ENCODE peak calls at places on chromosomes 3 and 15, in six cellular contexts. A is neural crest cell, Z is activated gamma-delta T cell treated with Interleukin-2 at 50 U/mL for 16 hours, Q is pancreas, M is Peyer's patch, U is T follicular helper cell. H is an unnamed sample.
A peak's percentile ranks its signal among the peaks of the same experiment; 100 is the strongest.

GRCh38 chr15:44468713-44469385 is 41.4 kb downstream of the CTDSPL2 start:
- DNase-seq in Z (no peak), M (no peak), A (no peak), U (no peak), Q (no peak), H (no peak)

GRCh38 chr3:55805169-55805568 is 318.1 kb upstream of the WNT5A start:
- DNase-seq in U (no peak), A (no peak), Z (no peak), Q (no peak), M (no peak), H (no peak)

GRCh38 chr3:194908432-194908966 is 222.8 kb downstream of the FAM43A start:
- DNase-seq in M (no peak), A (no peak), U (no peak), Q (no peak), Z (no peak), H (no peak)

GRCh38 chr3:146125946-146126345 is 35.0 kb downstream of the PLOD2 start:
- DNase-seq in M (no peak), U (no peak), A (no peak), Q (no peak), Z (no peak), H (no peak)

GRCh38 chr3:53166206-53166605 is 5.2 kb downstream of the PRKCD start:
- DNase-seq in M (no peak), Z (no peak), Q (no peak), A (no peak), U (no peak), H (no peak)

GRCh38 chr3:15205934-15206661 is at the start of gene CAPN7:
- DNase-seq in Z (peak; percentile 93), U (peak; percentile 89), Q (peak; percentile 97), M (peak; percentile 96), A (peak; percentile 86), H (peak; percentile 97)

GRCh38 chr3:113079532-113079931 is 88.7 kb downstream of the GTPBP8 start:
- DNase-seq in U (no peak), Q (no peak), M (no peak), Z (no peak), A (no peak), H (no peak)

GRCh38 chr15:90819850-90820249 is 48.5 kb upstream of the FURIN start:
- DNase-seq in U (no peak), M (no peak), Z (no peak), Q (peak; percentile 38), A (no peak), H (peak; percentile 93)

GRCh38 chr3:87855626-87856025 is 203.2 kb downstream of the CGGBP1 start:
- DNase-seq in A (no peak), M (no peak), U (no peak), Q (no peak), Z (no peak), H (no peak)

GRCh38 chr15:75693501-75694240 is 19.0 kb downstream of the CSPG4 start:
- DNase-seq in A (no peak), Q (no peak), M (no peak), Z (no peak), U (no peak), H (no peak)